ENCODE peak calls at places on chromosomes 11 and 22, in four cellular contexts. O, Z, S and U are unnamed samples.

GRCh38 chr22:38205261-38206128 is 3.7 kb downstream of the MAFF start:
- DNase-seq in O (no peak), Z (no peak), S (no peak), U (no peak)

GRCh38 chr22:31995046-31995445 is 48.0 kb upstream of the SLC5A1 start:
- DNase-seq in O (no peak), Z (no peak), S (peak), U (no peak)

GRCh38 chr11:120773501-120774031 is 250.3 kb upstream of the TBCEL start:
- DNase-seq in O (no peak), Z (no peak), S (peak), U (no peak)

GRCh38 chr11:12188548-12189317 is 78.3 kb downstream of the MICAL2 start:
- DNase-seq in O (no peak), Z (no peak), S (no peak), U (no peak)

GRCh38 chr22:30830907-30831306 is 136.2 kb downstream of the OSBP2 start:
- DNase-seq in O (no peak), Z (no peak), S (no peak), U (peak)

GRCh38 chr22:43118024-43118849 is 7.7 kb downstream of the BIK start:
- DNase-seq in O (peak), Z (no peak), S (no peak), U (no peak)

GRCh38 chr11:24391165-24391564 is 105.7 kb upstream of the LUZP2 start:
- DNase-seq in O (no peak), Z (no peak), S (no peak), U (peak)

GRCh38 chr11:61832758-61833157 is 4.7 kb downstream of the FADS2 start:
- DNase-seq in O (no peak), Z (no peak), S (no peak), U (no peak)

GRCh38 chr11:112294688-112295340 is 34.2 kb upstream of the PLET1 start:
- DNase-seq in O (no peak), Z (no peak), S (no peak), U (no peak)

GRCh38 chr22:40050258-40050657 is 55.5 kb downstream of the FAM83F start:
- DNase-seq in O (no peak), Z (no peak), S (no peak), U (no peak)

GRCh38 chr11:126408496-126408895 is 53.0 kb downstream of the ST3GAL4 start:
- DNase-seq in O (no peak), Z (no peak), S (no peak), U (no peak)

GRCh38 chr22:49807780-49808708 is 19.6 kb downstream of the BRD1 start:
- DNase-seq in O (no peak), Z (no peak), S (peak), U (no peak)

GRCh38 chr11:64249563-64250405 is 1.5 kb upstream of the PLCB3 start:
- DNase-seq in O (no peak), Z (peak), S (peak), U (no peak)
- TF ChIP-seq JUN in O (no peak), Z (no peak), S (no peak), U (no peak)

GRCh38 chr11:106827687-106828086 is 190.6 kb downstream of the GUCY1A2 start:
- DNase-seq in O (no peak), Z (no peak), S (no peak), U (no peak)
- TF ChIP-seq RFX5 in O (no peak), Z (no peak), S (no peak), U (no peak)

GRCh38 chr11:79422866-79423265 is 18.0 kb downstream of the TENM4 start:
- DNase-seq in O (no peak), Z (no peak), S (no peak), U (no peak)
- TF ChIP-seq JUN in O (no peak), Z (no peak), S (no peak), U (no peak)

GRCh38 chr11:73263640-73264039 is 8.5 kb upstream of the P2RY6 start:
- DNase-seq in O (no peak), Z (no peak), S (no peak), U (no peak)

GRCh38 chr11:73265853-73266643 is 6.1 kb upstream of the P2RY6 start:
- DNase-seq in O (no peak), Z (no peak), S (no peak), U (no peak)

GRCh38 chr11:73265278-73265810 is 6.8 kb upstream of the P2RY6 start:
- DNase-seq in O (no peak), Z (no peak), S (no peak), U (no peak)

GRCh38 chr11:73260127-73260457 is 12.0 kb upstream of the P2RY6 start:
- DNase-seq in O (no peak), Z (no peak), S (no peak), U (no peak)

DNA sequence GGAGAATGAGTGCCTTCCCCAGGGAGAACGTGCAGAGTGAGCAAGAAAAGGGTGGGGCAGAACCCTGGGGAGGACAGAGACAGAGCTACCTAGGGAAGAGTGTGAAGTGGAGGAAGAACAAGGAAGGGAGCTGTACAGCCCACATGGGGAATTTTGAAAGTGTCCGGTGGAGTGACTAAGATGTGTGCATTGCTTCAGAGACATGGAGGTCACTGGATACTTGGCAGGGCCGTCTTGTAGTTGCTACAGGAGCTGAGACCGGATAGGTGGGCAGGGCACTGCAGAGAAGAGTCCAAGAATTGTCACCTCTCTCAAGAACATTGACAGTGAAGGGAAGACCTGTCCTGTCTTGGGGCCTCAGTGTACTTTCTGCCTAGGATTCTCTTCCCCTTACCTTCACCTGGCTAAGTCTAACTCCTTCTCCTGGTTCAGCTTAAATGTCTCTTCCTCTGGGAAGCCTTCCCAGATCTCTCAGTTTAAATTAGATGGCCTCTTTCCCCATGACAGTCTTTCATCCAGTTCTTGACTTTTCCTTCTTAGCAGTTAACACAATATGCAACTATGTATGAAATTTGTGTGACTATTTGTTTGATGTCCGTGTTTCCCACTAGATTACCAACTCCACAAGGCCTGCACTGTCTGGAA is 9.2 kb upstream of the P2RY6 start:
- DNase-seq in O (no peak), Z (no peak), S (no peak), U (peak)
- TF ChIP-seq RFX5 in O (no peak), Z (no peak), S (no peak), U (no peak)

DNA sequence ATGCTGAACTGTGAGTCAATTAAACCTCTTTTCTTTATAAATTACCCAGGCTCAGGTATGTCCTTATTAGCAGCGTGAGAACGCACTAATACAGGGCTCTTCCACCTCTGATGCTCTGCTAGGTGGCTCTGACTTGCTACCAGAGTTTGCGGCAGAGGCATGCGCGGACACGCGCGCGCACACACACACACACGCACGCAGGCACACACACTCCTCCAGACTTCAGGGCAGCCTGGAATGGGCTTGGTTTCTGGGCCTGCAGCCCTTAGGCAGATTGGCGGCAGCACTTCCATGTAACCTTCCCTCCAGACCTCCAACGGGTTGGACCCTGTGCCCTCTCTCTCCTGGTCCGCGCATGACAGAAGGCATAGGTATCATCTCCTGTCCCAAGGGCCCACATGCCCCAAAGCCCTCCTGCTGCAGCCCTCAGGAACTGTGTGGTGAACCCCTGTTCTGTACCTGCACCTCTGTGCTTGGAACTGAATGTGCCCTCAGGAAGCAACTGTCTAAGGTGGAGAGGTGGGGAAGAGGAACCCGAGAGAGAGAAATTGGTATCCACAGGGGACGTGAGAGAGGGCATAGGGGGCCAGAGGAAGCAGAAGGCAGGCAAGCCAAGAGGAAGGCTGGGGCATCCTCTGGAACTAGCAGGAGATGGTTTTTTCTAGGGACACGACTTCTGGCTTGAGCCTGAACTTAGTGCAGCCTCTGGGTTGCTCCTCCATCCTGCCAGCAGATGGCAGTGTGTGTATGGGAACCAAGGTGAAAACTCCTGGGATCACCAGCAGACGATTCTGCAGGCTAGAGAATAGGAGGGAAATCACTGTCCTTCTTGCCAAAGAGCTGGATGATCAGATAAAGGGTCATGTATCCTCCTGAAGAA is 23.4 kb upstream of the RIC3 start:
- DNase-seq in O (peak), Z (peak), S (peak), U (peak)
- TF ChIP-seq JUN in O (no peak), Z (no peak), S (no peak), U (no peak)

GRCh38 chr11:15010860-15011259 is 38.7 kb upstream of the CALCA start:
- DNase-seq in O (no peak), Z (no peak), S (no peak), U (no peak)

GRCh38 chr11:15011741-15012140 is 39.6 kb upstream of the CALCA start:
- DNase-seq in O (no peak), Z (no peak), S (no peak), U (no peak)

GRCh38 chr11:15016200-15016599 is 44.0 kb upstream of the CALCA start:
- DNase-seq in O (no peak), Z (no peak), S (no peak), U (no peak)
- TF ChIP-seq RFX5 in O (no peak), Z (no peak), S (no peak), U (no peak)